ENCODE peak calls at places on chromosomes 1 and 21, in four cellular contexts. One of them, this sample, is unnamed.

GRCh38 chr1:111927652-111928051 is 61.8 kb downstream of the KCND3 start:
- DNase-seq in Calu3: no peak
- DNase-seq in effector CD8-positive, alpha-beta T cell: no peak
- DNase-seq in GM23248: no peak
- DNase-seq in this sample: no peak

GRCh38 chr1:168556647-168557046 is 12.8 kb upstream of the XCL2 start:
- DNase-seq in Calu3: no peak
- DNase-seq in effector CD8-positive, alpha-beta T cell: no peak
- DNase-seq in GM23248: no peak
- DNase-seq in this sample: no peak

GRCh38 chr1:179828554-179829110 is 49.0 kb downstream of the TOR1AIP2 start:
- DNase-seq in Calu3: no peak
- DNase-seq in effector CD8-positive, alpha-beta T cell: no peak
- DNase-seq in GM23248: no peak
- DNase-seq in this sample: no peak

GRCh38 chr21:39221282-39221996 is 38.2 kb upstream of the PSMG1 start:
- DNase-seq in Calu3: no peak
- DNase-seq in effector CD8-positive, alpha-beta T cell: no peak
- DNase-seq in GM23248: no peak
- DNase-seq in this sample: no peak

GRCh38 chr21:42316891-42317290 is 1.7 kb upstream of the TFF3 start:
- DNase-seq in Calu3: no peak
- DNase-seq in effector CD8-positive, alpha-beta T cell: no peak
- DNase-seq in GM23248: no peak
- DNase-seq in this sample: no peak

GRCh38 chr1:1020415-1021009 is 592 bp downstream of the AGRN start:
- DNase-seq in Calu3: peak
- DNase-seq in effector CD8-positive, alpha-beta T cell: no peak
- DNase-seq in GM23248: peak
- DNase-seq in this sample: no peak

GRCh38 chr1:55618203-55618602 is 403.0 kb upstream of the USP24 start:
- DNase-seq in Calu3: no peak
- DNase-seq in effector CD8-positive, alpha-beta T cell: no peak
- DNase-seq in GM23248: no peak
- DNase-seq in this sample: no peak

GRCh38 chr1:10665226-10665625 is 131.2 kb downstream of the CASZ1 start:
- DNase-seq in Calu3: no peak
- DNase-seq in effector CD8-positive, alpha-beta T cell: no peak
- DNase-seq in GM23248: no peak
- DNase-seq in this sample: no peak

GRCh38 chr1:183593356-183593755 is 3.1 kb upstream of the NCF2 start:
- DNase-seq in Calu3: no peak
- DNase-seq in effector CD8-positive, alpha-beta T cell: no peak
- DNase-seq in GM23248: no peak
- DNase-seq in this sample: no peak

GRCh38 chr1:32984090-32984828 is 19.6 kb upstream of the RNF19B start:
- DNase-seq in Calu3: no peak
- DNase-seq in effector CD8-positive, alpha-beta T cell: no peak
- DNase-seq in GM23248: peak
- DNase-seq in this sample: no peak

GRCh38 chr1:164256456-164256855 is 302.5 kb upstream of the PBX1 start:
- DNase-seq in Calu3: no peak
- DNase-seq in effector CD8-positive, alpha-beta T cell: no peak
- DNase-seq in GM23248: no peak
- DNase-seq in this sample: no peak

GRCh38 chr1:27438621-27439061 is 46.2 kb downstream of the GPR3 start:
- DNase-seq in Calu3: no peak
- DNase-seq in effector CD8-positive, alpha-beta T cell: no peak
- DNase-seq in GM23248: peak
- DNase-seq in this sample: no peak

GRCh38 chr1:24425446-24425845 is 9.8 kb downstream of the NIPAL3 start:
- DNase-seq in Calu3: no peak
- DNase-seq in effector CD8-positive, alpha-beta T cell: no peak
- DNase-seq in GM23248: no peak
- DNase-seq in this sample: no peak

GRCh38 chr21:44713846-44714245 is 2.5 kb upstream of the TSPEAR start:
- DNase-seq in Calu3: no peak
- DNase-seq in effector CD8-positive, alpha-beta T cell: no peak
- DNase-seq in GM23248: no peak
- DNase-seq in this sample: no peak

GRCh38 chr1:156090822-156091188 is 8.5 kb upstream of the MEX3A start:
- DNase-seq in Calu3: peak
- DNase-seq in effector CD8-positive, alpha-beta T cell: peak
- DNase-seq in GM23248: peak
- DNase-seq in this sample: peak

GRCh38 chr1:109873278-109874175 is 37.1 kb upstream of the CSF1 start:
- DNase-seq in Calu3: no peak
- DNase-seq in effector CD8-positive, alpha-beta T cell: no peak
- DNase-seq in GM23248: peak
- DNase-seq in this sample: no peak

GRCh38 chr1:93347319-93347899 is 1.7 kb downstream of the DR1 start:
- DNase-seq in Calu3: no peak
- DNase-seq in effector CD8-positive, alpha-beta T cell: no peak
- DNase-seq in GM23248: no peak
- DNase-seq in this sample: no peak

GRCh38 chr1:223631367-223631977 is 34.0 kb downstream of the CAPN8 start:
- DNase-seq in Calu3: no peak
- DNase-seq in effector CD8-positive, alpha-beta T cell: no peak
- DNase-seq in GM23248: peak
- DNase-seq in this sample: no peak

GRCh38 chr1:207565546-207566468 is 69.8 kb downstream of the CR1 start:
- DNase-seq in Calu3: peak
- DNase-seq in effector CD8-positive, alpha-beta T cell: no peak
- DNase-seq in GM23248: peak
- DNase-seq in this sample: no peak

GRCh38 chr1:147080013-147080661 is 92.1 kb downstream of the PRKAB2 start:
- DNase-seq in Calu3: no peak
- DNase-seq in effector CD8-positive, alpha-beta T cell: no peak
- DNase-seq in GM23248: peak
- DNase-seq in this sample: no peak

GRCh38 chr1:10189659-10190058 is 20.7 kb upstream of the KIF1B start:
- DNase-seq in Calu3: no peak
- DNase-seq in effector CD8-positive, alpha-beta T cell: no peak
- DNase-seq in GM23248: no peak
- DNase-seq in this sample: no peak

GRCh38 chr1:157431751-157432150 is 120.6 kb downstream of the FCRL5 start:
- DNase-seq in Calu3: no peak
- DNase-seq in effector CD8-positive, alpha-beta T cell: no peak
- DNase-seq in GM23248: peak
- DNase-seq in this sample: no peak

GRCh38 chr1:53061859-53062714 is at the start of gene PODN:
- DNase-seq in Calu3: no peak
- DNase-seq in effector CD8-positive, alpha-beta T cell: no peak
- DNase-seq in GM23248: peak
- DNase-seq in this sample: peak

GRCh38 chr1:23577056-23577985 is 18.0 kb upstream of the ID3 start:
- DNase-seq in Calu3: peak
- DNase-seq in effector CD8-positive, alpha-beta T cell: no peak
- DNase-seq in GM23248: peak
- DNase-seq in this sample: no peak

GRCh38 chr1:41576620-41577019 is 92.1 kb upstream of the EDN2 start:
- DNase-seq in Calu3: no peak
- DNase-seq in effector CD8-positive, alpha-beta T cell: no peak
- DNase-seq in GM23248: peak
- DNase-seq in this sample: no peak

GRCh38 chr1:39413902-39414528 is 77.4 kb upstream of the BMP8A start:
- DNase-seq in Calu3: no peak
- DNase-seq in effector CD8-positive, alpha-beta T cell: no peak
- DNase-seq in GM23248: no peak
- DNase-seq in this sample: no peak

GRCh38 chr1:15207829-15208429 is 39.1 kb upstream of the FHAD1 start:
- DNase-seq in Calu3: peak
- DNase-seq in effector CD8-positive, alpha-beta T cell: no peak
- DNase-seq in GM23248: no peak
- DNase-seq in this sample: no peak

This sample was measured in HuH-7.